ENCODE peak calls at places on chromosomes 7 and 10, in ten cellular contexts. S is stimulated activated effector memory CD8-positive, alpha-beta T cell treated with anti-CD3 and anti-CD28 coated beads, Interleukin-12 subunit alpha, Interleukin-12 subunit beta, amount 100 ng/mL, for 72 hours; Z is SK-MEL-5; Q is activated CD8-positive, alpha-beta memory T cell treated with anti-CD3 and anti-CD28 coated beads for 4 hours; F is AG10803; M is stimulated activated CD8-positive, alpha-beta memory T cell treated with anti-CD3 and anti-CD28 coated beads, Interleukin-12 subunit alpha, Interleukin-12 subunit beta, amount 100 ng/mL, for 1 hour; W is left cardiac atrium; Y is activated naive CD4-positive, alpha-beta T cell treated with anti-CD3 and anti-CD28 coated beads for 36 hours; V is kidney tubule cell; E is cardiac muscle cell. K is an unnamed sample.
A peak's percentile ranks its signal among the peaks of the same experiment; 100 is the strongest.

GRCh38 chr10:67936416-67936815 is 52.0 kb downstream of the SIRT1 start:
- DNase-seq in S (no peak), Z (no peak), Q (no peak), F (peak; percentile 39), M (no peak), W (no peak), Y (no peak), V (no peak), E (peak; percentile 6), K (no peak)

GRCh38 chr10:110723224-110723891 is 79.2 kb downstream of the RBM20 start:
- DNase-seq in S (no peak), Z (no peak), Q (no peak), F (no peak), M (no peak), W (no peak), Y (no peak), V (no peak), E (no peak), K (no peak)

GRCh38 chr7:5519515-5519928 is 95.9 kb upstream of the TNRC18 start:
- DNase-seq in S (no peak), Z (no peak), Q (no peak), F (no peak), M (no peak), W (no peak), Y (no peak), V (no peak), E (no peak), K (no peak)

GRCh38 chr7:6546852-6547251 is 4.4 kb downstream of the GRID2IP start:
- DNase-seq in S (no peak), Z (peak; percentile 56), Q (no peak), F (no peak), M (no peak), W (no peak), Y (no peak), V (no peak), E (no peak), K (no peak)

GRCh38 chr7:158943234-158943633 is 86.9 kb downstream of the DYNC2I1 start:
- DNase-seq in S (no peak), Z (no peak), Q (no peak), F (no peak), M (no peak), W (no peak), Y (no peak), V (no peak), E (no peak), K (no peak)

GRCh38 chr7:30920584-30921539 is 9.2 kb downstream of the AQP1 start:
- DNase-seq in S (no peak), Z (no peak), Q (no peak), F (peak; percentile 65), M (no peak), W (peak; percentile 67), Y (peak; percentile 2), V (peak; percentile 68), E (peak; percentile 53), K (no peak)

GRCh38 chr10:44132361-44133289 is 252.3 kb downstream of the CXCL12 start:
- DNase-seq in S (no peak), Z (no peak), Q (no peak), F (peak; percentile 36), M (no peak), W (peak; percentile 43), Y (no peak), V (no peak), E (no peak), K (no peak)

GRCh38 chr7:154978045-154978444 is 24.9 kb downstream of the PAXIP1 start:
- DNase-seq in S (no peak), Z (no peak), Q (no peak), F (no peak), M (no peak), W (no peak), Y (no peak), V (no peak), E (no peak), K (no peak)

GRCh38 chr10:43130756-43131155 is 7.5 kb upstream of the CSGALNACT2 start:
- DNase-seq in S (no peak), Z (no peak), Q (no peak), F (no peak), M (no peak), W (no peak), Y (no peak), V (no peak), E (no peak), K (no peak)

GRCh38 chr7:27048438-27048837 is 47.4 kb downstream of the HOXA1 start:
- DNase-seq in S (no peak), Z (no peak), Q (no peak), F (no peak), M (no peak), W (no peak), Y (no peak), V (no peak), E (no peak), K (no peak)

GRCh38 chr10:69501657-69502056 is 50.4 kb downstream of the TSPAN15 start:
- DNase-seq in S (no peak), Z (no peak), Q (no peak), F (no peak), M (no peak), W (no peak), Y (no peak), V (no peak), E (no peak), K (no peak)

GRCh38 chr10:52353960-52354394 is 39.9 kb downstream of the DKK1 start:
- DNase-seq in S (no peak), Z (no peak), Q (no peak), F (peak; percentile 90), M (no peak), W (no peak), Y (no peak), V (no peak), E (peak; percentile 50), K (no peak)

GRCh38 chr10:131982796-131983195 is 1.1 kb upstream of the BNIP3 start:
- DNase-seq in S (no peak), Z (no peak), Q (no peak), F (no peak), M (no peak), W (no peak), Y (no peak), V (no peak), E (no peak), K (no peak)